ENCODE peak calls at places on chromosomes 6 and 20, in nine cellular contexts. One of them, this sample, is unnamed.

GRCh38 chr20:32629813-32630212 is 43.9 kb downstream of the C20orf203 start:
- DNase-seq in endothelial cell: no peak
- DNase-seq in AML-193: no peak
- DNase-seq in A172: no peak
- DNase-seq in hypothalamus: no peak
- DNase-seq in uterus: no peak
- DNase-seq in SHP77: no peak
- DNase-seq in activated gamma-delta T cell treated with Interleukin-2 at 50 U/mL for 16 hours: no peak
- DNase-seq in NCI-H2029 treated with DMSO at 0.1 percent for 48 hours: no peak
- DNase-seq in this sample: no peak

GRCh38 chr6:33827546-33828451 is 24.0 kb upstream of the MLN start:
- DNase-seq in AML-193: no peak
- DNase-seq in SHP77: no peak
- DNase-seq in endothelial cell: no peak
- DNase-seq in activated gamma-delta T cell treated with Interleukin-2 at 50 U/mL for 16 hours: no peak
- DNase-seq in NCI-H2029 treated with DMSO at 0.1 percent for 48 hours: peak; percentile 39
- DNase-seq in A172: peak; percentile 13
- DNase-seq in hypothalamus: no peak
- DNase-seq in uterus: no peak
- DNase-seq in this sample: no peak

GRCh38 chr6:168968228-168968627 is 285.4 kb downstream of the THBS2 start:
- DNase-seq in AML-193: no peak
- DNase-seq in endothelial cell: no peak
- DNase-seq in SHP77: peak; percentile 31
- DNase-seq in uterus: peak; percentile 55
- DNase-seq in hypothalamus: no peak
- DNase-seq in activated gamma-delta T cell treated with Interleukin-2 at 50 U/mL for 16 hours: no peak
- DNase-seq in NCI-H2029 treated with DMSO at 0.1 percent for 48 hours: peak; percentile 92
- DNase-seq in A172: peak; percentile 39
- DNase-seq in this sample: no peak

GRCh38 chr20:50054626-50055511 is 58.1 kb downstream of the UBE2V1 start:
- DNase-seq in A172: no peak
- DNase-seq in endothelial cell: no peak
- DNase-seq in SHP77: no peak
- DNase-seq in hypothalamus: peak; percentile 9
- DNase-seq in NCI-H2029 treated with DMSO at 0.1 percent for 48 hours: no peak
- DNase-seq in uterus: peak; percentile 31
- DNase-seq in AML-193: no peak
- DNase-seq in activated gamma-delta T cell treated with Interleukin-2 at 50 U/mL for 16 hours: no peak
- DNase-seq in this sample: no peak

GRCh38 chr20:59648720-59649119 is 44.4 kb downstream of the PHACTR3 start:
- DNase-seq in endothelial cell: no peak
- DNase-seq in SHP77: no peak
- DNase-seq in NCI-H2029 treated with DMSO at 0.1 percent for 48 hours: no peak
- DNase-seq in A172: no peak
- DNase-seq in uterus: no peak
- DNase-seq in hypothalamus: no peak
- DNase-seq in AML-193: no peak
- DNase-seq in activated gamma-delta T cell treated with Interleukin-2 at 50 U/mL for 16 hours: no peak
- DNase-seq in this sample: no peak

GRCh38 chr20:5608448-5609161 is 141.6 kb upstream of the SHLD1 start:
- DNase-seq in endothelial cell: no peak
- DNase-seq in NCI-H2029 treated with DMSO at 0.1 percent for 48 hours: peak; percentile 94
- DNase-seq in uterus: no peak
- DNase-seq in hypothalamus: no peak
- DNase-seq in A172: peak; percentile 10
- DNase-seq in SHP77: no peak
- DNase-seq in activated gamma-delta T cell treated with Interleukin-2 at 50 U/mL for 16 hours: no peak
- DNase-seq in AML-193: peak; percentile 78
- DNase-seq in this sample: no peak

GRCh38 chr20:42706762-42707161 is 482.9 kb downstream of the PTPRT start:
- DNase-seq in activated gamma-delta T cell treated with Interleukin-2 at 50 U/mL for 16 hours: no peak
- DNase-seq in hypothalamus: no peak
- DNase-seq in NCI-H2029 treated with DMSO at 0.1 percent for 48 hours: peak; percentile 86
- DNase-seq in uterus: no peak
- DNase-seq in endothelial cell: no peak
- DNase-seq in SHP77: no peak
- DNase-seq in A172: no peak
- DNase-seq in AML-193: no peak
- DNase-seq in this sample: no peak

GRCh38 chr6:160253714-160254113 is 4.9 kb downstream of the SLC22A2 start:
- DNase-seq in SHP77: no peak
- DNase-seq in hypothalamus: no peak
- DNase-seq in AML-193: no peak
- DNase-seq in endothelial cell: no peak
- DNase-seq in A172: no peak
- DNase-seq in activated gamma-delta T cell treated with Interleukin-2 at 50 U/mL for 16 hours: no peak
- DNase-seq in NCI-H2029 treated with DMSO at 0.1 percent for 48 hours: no peak
- DNase-seq in uterus: no peak
- DNase-seq in this sample: no peak

GRCh38 chr6:53042112-53042511 is 23.1 kb upstream of the FBXO9 start:
- DNase-seq in activated gamma-delta T cell treated with Interleukin-2 at 50 U/mL for 16 hours: no peak
- DNase-seq in endothelial cell: no peak
- DNase-seq in SHP77: no peak
- DNase-seq in NCI-H2029 treated with DMSO at 0.1 percent for 48 hours: no peak
- DNase-seq in A172: peak; percentile 79
- DNase-seq in hypothalamus: no peak
- DNase-seq in uterus: no peak
- DNase-seq in AML-193: no peak
- DNase-seq in this sample: no peak

GRCh38 chr6:26016326-26017275 is 54.0 kb downstream of the TRIM38 start:
- DNase-seq in NCI-H2029 treated with DMSO at 0.1 percent for 48 hours: peak; percentile 61
- DNase-seq in activated gamma-delta T cell treated with Interleukin-2 at 50 U/mL for 16 hours: no peak
- DNase-seq in AML-193: no peak
- DNase-seq in A172: no peak
- DNase-seq in hypothalamus: no peak
- DNase-seq in uterus: peak; percentile 41
- DNase-seq in SHP77: no peak
- DNase-seq in endothelial cell: no peak
- DNase-seq in this sample: no peak

GRCh38 chr6:39040080-39040673 is 8.4 kb upstream of the GLP1R start:
- DNase-seq in activated gamma-delta T cell treated with Interleukin-2 at 50 U/mL for 16 hours: no peak
- DNase-seq in uterus: no peak
- DNase-seq in SHP77: no peak
- DNase-seq in NCI-H2029 treated with DMSO at 0.1 percent for 48 hours: peak; percentile 25
- DNase-seq in endothelial cell: no peak
- DNase-seq in AML-193: no peak
- DNase-seq in A172: no peak
- DNase-seq in hypothalamus: no peak
- DNase-seq in this sample: no peak

GRCh38 chr6:16821834-16822264 is 60.6 kb upstream of the ATXN1 start:
- DNase-seq in hypothalamus: no peak
- DNase-seq in endothelial cell: no peak
- DNase-seq in SHP77: no peak
- DNase-seq in NCI-H2029 treated with DMSO at 0.1 percent for 48 hours: no peak
- DNase-seq in uterus: no peak
- DNase-seq in AML-193: no peak
- DNase-seq in activated gamma-delta T cell treated with Interleukin-2 at 50 U/mL for 16 hours: no peak
- DNase-seq in A172: no peak
- DNase-seq in this sample: no peak

GRCh38 chr6:22250486-22250885 is 46.4 kb downstream of the PRL start:
- DNase-seq in hypothalamus: no peak
- DNase-seq in A172: no peak
- DNase-seq in SHP77: no peak
- DNase-seq in endothelial cell: no peak
- DNase-seq in NCI-H2029 treated with DMSO at 0.1 percent for 48 hours: no peak
- DNase-seq in AML-193: no peak
- DNase-seq in activated gamma-delta T cell treated with Interleukin-2 at 50 U/mL for 16 hours: no peak
- DNase-seq in uterus: no peak
- DNase-seq in this sample: no peak

GRCh38 chr20:57658447-57659130 is 38.4 kb upstream of the ZBP1 start:
- DNase-seq in NCI-H2029 treated with DMSO at 0.1 percent for 48 hours: no peak
- DNase-seq in AML-193: no peak
- DNase-seq in uterus: peak; percentile 10
- DNase-seq in SHP77: no peak
- DNase-seq in endothelial cell: peak; percentile 2
- DNase-seq in A172: no peak
- DNase-seq in activated gamma-delta T cell treated with Interleukin-2 at 50 U/mL for 16 hours: no peak
- DNase-seq in hypothalamus: no peak
- DNase-seq in this sample: no peak

GRCh38 chr6:31293343-31293742 is 21.5 kb upstream of the HLA-C start:
- DNase-seq in activated gamma-delta T cell treated with Interleukin-2 at 50 U/mL for 16 hours: no peak
- DNase-seq in NCI-H2029 treated with DMSO at 0.1 percent for 48 hours: no peak
- DNase-seq in endothelial cell: peak; percentile 22
- DNase-seq in SHP77: no peak
- DNase-seq in AML-193: no peak
- DNase-seq in A172: peak; percentile 26
- DNase-seq in hypothalamus: no peak
- DNase-seq in uterus: no peak
- DNase-seq in this sample: no peak

GRCh38 chr6:116507324-116507723 is 4.1 kb upstream of the CALHM5 start:
- DNase-seq in AML-193: no peak
- DNase-seq in NCI-H2029 treated with DMSO at 0.1 percent for 48 hours: no peak
- DNase-seq in hypothalamus: no peak
- DNase-seq in endothelial cell: no peak
- DNase-seq in activated gamma-delta T cell treated with Interleukin-2 at 50 U/mL for 16 hours: no peak
- DNase-seq in A172: no peak
- DNase-seq in uterus: no peak
- DNase-seq in SHP77: no peak
- DNase-seq in this sample: no peak

GRCh38 chr6:15247750-15248450 is 2.0 kb downstream of the JARID2 start:
- DNase-seq in SHP77: peak; percentile 67
- DNase-seq in uterus: peak; percentile 53
- DNase-seq in activated gamma-delta T cell treated with Interleukin-2 at 50 U/mL for 16 hours: peak; percentile 58
- DNase-seq in hypothalamus: no peak
- DNase-seq in NCI-H2029 treated with DMSO at 0.1 percent for 48 hours: peak; percentile 48
- DNase-seq in AML-193: no peak
- DNase-seq in A172: peak; percentile 30
- DNase-seq in endothelial cell: peak; percentile 62
- DNase-seq in this sample: no peak

GRCh38 chr20:34017610-34018009 is 23.9 kb downstream of the RALY start:
- DNase-seq in SHP77: no peak
- DNase-seq in A172: peak; percentile 75
- DNase-seq in AML-193: no peak
- DNase-seq in NCI-H2029 treated with DMSO at 0.1 percent for 48 hours: no peak
- DNase-seq in endothelial cell: no peak
- DNase-seq in hypothalamus: no peak
- DNase-seq in activated gamma-delta T cell treated with Interleukin-2 at 50 U/mL for 16 hours: no peak
- DNase-seq in uterus: no peak
- DNase-seq in this sample: no peak

GRCh38 chr20:50391444-50392137 is 118.6 kb upstream of the PTPN1 start:
- DNase-seq in endothelial cell: no peak
- DNase-seq in uterus: no peak
- DNase-seq in SHP77: no peak
- DNase-seq in activated gamma-delta T cell treated with Interleukin-2 at 50 U/mL for 16 hours: no peak
- DNase-seq in AML-193: no peak
- DNase-seq in hypothalamus: no peak
- DNase-seq in A172: no peak
- DNase-seq in NCI-H2029 treated with DMSO at 0.1 percent for 48 hours: no peak
- DNase-seq in this sample: no peak

This sample was measured in SIG-M5.